ENCODE peak calls at places on chromosomes 4 and X, in six cellular contexts. Q is H9; I is RKO; O is activated naive CD4-positive, alpha-beta T cell; N is anterior cingulate cortex; R is stimulated activated CD4-positive, alpha-beta T cell treated with anti-CD3 and anti-CD28 coated beads, Interleukin-4, amount 100 ng/mL, for 4 hours. Y is an unnamed sample.

GRCh38 chrX:17413228-17413627 is 38.2 kb downstream of the NHS start:
- DNase-seq in Q (no peak), I (peak; percentile 11), O (no peak), N (no peak), R (no peak), Y (no peak)

GRCh38 chr4:16264798-16265197 is 38.5 kb upstream of the TAPT1 start:
- DNase-seq in Q (no peak), I (peak; percentile 63), O (no peak), N (no peak), R (no peak), Y (no peak)

GRCh38 chr4:107870916-107871786 is 46.4 kb downstream of the SGMS2 start:
- DNase-seq in Q (no peak), I (no peak), O (no peak), N (no peak), R (no peak), Y (no peak)

GRCh38 chr4:75630174-75630931 is at the start of gene CDKL2:
- DNase-seq in Q (peak; percentile 95), I (peak; percentile 68), O (peak; percentile 87), N (peak; percentile 69), R (peak; percentile 90), Y (peak; percentile 95)

GRCh38 chrX:12956704-12957541 is 18.0 kb upstream of the TMSB4X start:
- DNase-seq in Q (no peak), I (peak; percentile 12), O (peak; percentile 32), N (no peak), R (peak; percentile 59), Y (no peak)

GRCh38 chr4:24230955-24231354 is 341.1 kb upstream of the PPARGC1A start:
- DNase-seq in Q (no peak), I (no peak), O (no peak), N (no peak), R (no peak), Y (no peak)

GRCh38 chr4:169612869-169613859 is 781 bp upstream of the NEK1 start:
- DNase-seq in Q (peak; percentile 78), I (peak; percentile 90), O (peak; percentile 28), N (peak; percentile 78), R (peak; percentile 63), Y (peak; percentile 71)

GRCh38 chrX:17788439-17788838 is 51.1 kb downstream of the SCML1 start:
- DNase-seq in Q (peak; percentile 62), I (peak; percentile 20), O (peak; percentile 10), N (peak; percentile 5), R (peak; percentile 25), Y (peak; percentile 48)

GRCh38 chrX:40105016-40105790 is 7.4 kb upstream of the BCOR start:
- DNase-seq in Q (peak; percentile 63), I (peak; percentile 35), O (no peak), N (peak; percentile 59), R (no peak), Y (peak; percentile 50)

GRCh38 chrX:18828832-18829404 is 121.5 kb downstream of the PPEF1 start:
- DNase-seq in Q (no peak), I (peak; percentile 12), O (no peak), N (no peak), R (peak; percentile 1), Y (no peak)

GRCh38 chrX:49233887-49234555 is 881 bp upstream of the CACNA1F start:
- DNase-seq in Q (no peak), I (no peak), O (no peak), N (no peak), R (no peak), Y (no peak)

Y was measured in thyroid gland.